ENCODE peak calls at places on chromosomes 12 and 14, in four cellular contexts. One of them, this sample, is unnamed.
A peak's percentile ranks its signal among the peaks of the same experiment; 100 is the strongest.

GRCh38 chr14:60622920-60623263 is 26.4 kb downstream of the SIX1 start:
- DNase-seq in H1: no peak
- DNase-seq in H9: no peak
- DNase-seq in mesendoderm: no peak
- DNase-seq in this sample: no peak

GRCh38 chr14:72558721-72559120 is 335.2 kb downstream of the DPF3 start:
- DNase-seq in H1: no peak
- DNase-seq in H9: no peak
- DNase-seq in mesendoderm: peak; percentile 8
- DNase-seq in this sample: peak; percentile 66

GRCh38 chr12:3054993-3055711 is 22.0 kb upstream of the TSPAN9 start:
- DNase-seq in H1: no peak
- DNase-seq in H9: no peak
- DNase-seq in mesendoderm: no peak
- DNase-seq in this sample: no peak

GRCh38 chr14:90534838-90535555 is 138.2 kb downstream of the CALM1 start:
- DNase-seq in H1: no peak
- DNase-seq in H9: no peak
- DNase-seq in mesendoderm: no peak
- DNase-seq in this sample: no peak

GRCh38 chr14:95488376-95489162 is 27.9 kb downstream of the SYNE3 start:
- DNase-seq in H1: no peak
- DNase-seq in H9: no peak
- DNase-seq in mesendoderm: no peak
- DNase-seq in this sample: peak; percentile 44

GRCh38 chr12:1367331-1367730 is 227.1 kb downstream of the FBXL14 start:
- DNase-seq in H1: no peak
- DNase-seq in H9: no peak
- DNase-seq in mesendoderm: no peak
- DNase-seq in this sample: no peak

GRCh38 chr12:23493690-23494101 is 455.8 kb downstream of the SOX5 start:
- DNase-seq in H1: no peak
- DNase-seq in H9: no peak
- DNase-seq in mesendoderm: no peak
- DNase-seq in this sample: no peak

GRCh38 chr12:2467447-2468195 is 327.1 kb upstream of the FKBP4 start:
- DNase-seq in H1: no peak
- DNase-seq in H9: no peak
- DNase-seq in mesendoderm: no peak
- DNase-seq in this sample: no peak

GRCh38 chr14:50039734-50040400 is 76.5 kb downstream of the VCPKMT start:
- DNase-seq in H1: no peak
- DNase-seq in H9: no peak
- DNase-seq in mesendoderm: peak; percentile 60
- DNase-seq in this sample: peak; percentile 95
- H3K4ac ChIP-seq in H1: no peak overlapping the region
- H3K4ac ChIP-seq in H9: no peak overlapping the region
- H3K4ac ChIP-seq in mesendoderm: no peak overlapping the region
- H3K4ac ChIP-seq in this sample: peak overlapping the region; percentile 82

GRCh38 chr12:118334939-118335567 is 37.7 kb downstream of the TAOK3 start:
- DNase-seq in H1: no peak
- DNase-seq in H9: no peak
- DNase-seq in mesendoderm: no peak
- DNase-seq in this sample: no peak

GRCh38 chr12:118332511-118332910 is 40.2 kb downstream of the TAOK3 start:
- DNase-seq in H1: no peak
- DNase-seq in H9: no peak
- DNase-seq in mesendoderm: no peak
- DNase-seq in this sample: peak; percentile 60

GRCh38 chr12:118337194-118337838 is 35.4 kb downstream of the TAOK3 start:
- DNase-seq in H1: no peak
- DNase-seq in H9: no peak
- DNase-seq in mesendoderm: no peak
- DNase-seq in this sample: no peak

GRCh38 chr12:118334241-118334640 is 38.5 kb downstream of the TAOK3 start:
- DNase-seq in H1: no peak
- DNase-seq in H9: no peak
- DNase-seq in mesendoderm: no peak
- DNase-seq in this sample: no peak

DNA sequence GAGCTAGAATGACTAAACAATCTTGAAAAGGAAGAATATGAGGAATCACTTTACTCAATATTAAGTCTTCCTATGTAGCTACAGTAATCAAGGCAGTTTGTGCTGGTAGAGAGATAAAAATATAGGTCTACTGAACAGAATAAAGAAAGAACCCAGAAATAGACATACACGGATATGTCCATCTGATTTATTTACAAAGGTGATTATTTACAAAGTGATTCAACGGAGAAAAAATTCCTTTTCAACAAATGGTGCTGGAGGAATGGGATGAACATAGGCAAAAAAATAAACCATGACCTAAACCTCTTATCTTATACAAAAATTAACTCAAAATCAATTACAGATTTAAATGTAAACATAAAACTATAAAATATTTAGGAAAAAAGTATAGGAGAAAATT is 36.6 kb downstream of the TAOK3 start:
- DNase-seq in H1: no peak
- DNase-seq in H9: no peak
- DNase-seq in mesendoderm: no peak
- DNase-seq in this sample: no peak
- H3K79me2 ChIP-seq in H1: no peaks in the 10 kb centered on the region
- H3K79me2 ChIP-seq in H9: no peaks in the 10 kb centered on the region
- H3K79me2 ChIP-seq in mesendoderm: no peaks in the 10 kb centered on the region
- H3K79me2 ChIP-seq in this sample: no peaks in the 10 kb centered on the region

DNA sequence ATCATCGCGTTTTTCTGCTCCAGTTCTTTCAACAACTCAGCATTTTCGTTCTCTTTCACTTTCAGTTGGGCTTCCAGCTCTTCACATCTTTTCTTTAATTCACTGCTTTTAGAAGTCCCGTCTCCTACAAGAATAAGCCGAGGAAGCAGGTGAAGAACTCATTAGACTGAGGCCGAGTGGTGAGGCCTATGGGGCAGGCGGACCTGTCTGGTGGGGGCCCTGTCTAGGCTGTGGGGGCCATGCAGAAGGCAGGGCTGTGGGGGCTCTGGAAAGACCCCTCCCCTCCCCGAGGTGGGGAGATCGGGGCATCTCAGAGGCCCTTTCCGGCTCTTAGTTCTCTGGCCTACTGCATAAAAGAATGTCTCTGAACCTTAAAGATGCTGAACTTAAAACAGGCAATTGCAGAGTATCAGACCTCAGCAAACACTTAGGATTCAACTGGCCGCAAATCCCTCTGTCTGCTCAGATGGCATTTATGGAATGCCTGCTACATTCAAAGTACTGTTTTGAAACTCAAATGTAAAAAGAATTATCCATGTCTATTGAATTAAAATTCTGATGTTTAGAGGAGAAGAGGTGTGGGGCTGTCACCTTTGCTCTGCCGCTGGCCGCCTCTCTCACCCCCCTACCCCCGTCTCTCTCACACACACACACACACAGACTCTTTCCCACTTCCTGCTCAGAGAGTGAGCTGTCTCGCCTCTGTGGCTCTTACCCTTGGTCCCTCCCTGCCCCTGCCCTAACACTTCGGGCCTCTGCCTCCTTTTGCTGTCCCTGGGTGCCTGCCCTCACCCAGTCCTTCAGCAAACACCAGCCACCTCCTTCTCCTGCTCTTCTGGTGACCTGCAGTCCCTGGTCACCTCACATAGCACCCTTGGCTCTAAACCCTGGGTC is 34.7 kb downstream of the CCDC92 start:
- DNase-seq in H1: no peak
- DNase-seq in H9: no peak
- DNase-seq in mesendoderm: no peak
- DNase-seq in this sample: no peak
- H3K4ac ChIP-seq in H1: no peak overlapping the region
- H3K4ac ChIP-seq in H9: no peak overlapping the region
- H3K4ac ChIP-seq in mesendoderm: no peak overlapping the region
- H3K4ac ChIP-seq in this sample: no peak overlapping the region

GRCh38 chr14:100116134-100116533 is 43.3 kb downstream of the DEGS2 start:
- DNase-seq in H1: no peak
- DNase-seq in H9: no peak
- DNase-seq in mesendoderm: no peak
- DNase-seq in this sample: no peak

GRCh38 chr14:100117026-100117425 is 42.4 kb downstream of the DEGS2 start:
- DNase-seq in H1: no peak
- DNase-seq in H9: no peak
- DNase-seq in mesendoderm: no peak
- DNase-seq in this sample: no peak

GRCh38 chr14:100114109-100114765 is 45.2 kb downstream of the DEGS2 start:
- DNase-seq in H1: no peak
- DNase-seq in H9: no peak
- DNase-seq in mesendoderm: no peak
- DNase-seq in this sample: no peak

GRCh38 chr14:100115236-100115635 is 44.2 kb downstream of the DEGS2 start:
- DNase-seq in H1: no peak
- DNase-seq in H9: no peak
- DNase-seq in mesendoderm: no peak
- DNase-seq in this sample: no peak

DNA sequence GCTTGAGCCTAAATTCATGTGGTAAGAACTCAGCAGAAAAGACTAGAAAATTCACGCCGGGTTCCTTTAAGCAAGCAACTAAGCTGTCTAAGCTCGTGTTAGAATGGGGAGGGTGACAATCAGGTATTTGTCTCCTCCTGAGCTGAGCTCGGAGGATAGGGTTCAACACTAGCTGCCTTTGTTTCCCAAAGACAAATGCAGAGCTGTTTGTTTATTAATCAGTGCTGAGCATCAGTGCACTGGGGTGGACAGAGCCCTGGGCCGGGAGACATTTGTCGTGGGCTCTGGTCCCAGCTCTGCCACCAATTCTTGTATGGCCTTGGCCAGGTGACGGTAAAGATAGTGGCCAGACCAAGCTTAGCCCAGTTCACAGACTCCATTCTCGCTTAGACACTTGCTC is 43.7 kb downstream of the DEGS2 start:
- DNase-seq in H1: no peak
- DNase-seq in H9: no peak
- DNase-seq in mesendoderm: no peak
- DNase-seq in this sample: no peak
- H3K79me2 ChIP-seq in H1: no peaks in the 10 kb centered on the region
- H3K79me2 ChIP-seq in H9: no peaks in the 10 kb centered on the region
- H3K79me2 ChIP-seq in mesendoderm: no peaks in the 10 kb centered on the region
- H3K79me2 ChIP-seq in this sample: no peaks in the 10 kb centered on the region

This sample was measured in trophoblast cell.